ENCODE peak calls at places on chromosomes 2 and 18, in five cellular contexts. O is NT2/D1, R is lung, D is left ventricle myocardium inferior, V is testis. U is an unnamed sample.

GRCh38 chr2:74179063-74179865 is 585 bp upstream of the MOB1A start:
- DNase-seq in R (no peak), D (no peak), O (no peak), V (no peak), U (peak; percentile 16)

GRCh38 chr2:201538025-201538424 is 86.5 kb downstream of the STRADB start:
- DNase-seq in R (no peak), O (no peak), V (no peak), D (no peak), U (no peak)

GRCh38 chr2:29920130-29920577 is 1.2 kb downstream of the ALK start:
- DNase-seq in D (peak; percentile 48), R (peak; percentile 42), O (no peak), V (peak; percentile 74), U (peak; percentile 59)

GRCh38 chr2:77087987-77088414 is 434.2 kb downstream of the LRRTM4 start:
- DNase-seq in D (no peak), V (no peak), R (no peak), O (no peak), U (no peak)

GRCh38 chr2:203804070-203804469 is 63.5 kb upstream of the CTLA4 start:
- DNase-seq in V (no peak), R (no peak), D (no peak), O (no peak), U (no peak)

GRCh38 chr18:48475635-48476549 is 62.9 kb upstream of the CTIF start:
- DNase-seq in D (no peak), R (peak; percentile 50), V (peak; percentile 67), O (peak; percentile 47), U (peak; percentile 46)

GRCh38 chr2:23803965-23804542 is 122.9 kb downstream of the ATAD2B start:
- DNase-seq in D (peak; percentile 31), O (peak; percentile 8), V (no peak), R (peak; percentile 62), U (peak; percentile 62)

GRCh38 chr2:111617299-111617803 is 266.6 kb downstream of the ANAPC1 start:
- DNase-seq in O (no peak), R (no peak), V (no peak), D (no peak), U (no peak)

GRCh38 chr2:241268306-241268705 is 47.2 kb downstream of the HDLBP start:
- DNase-seq in O (no peak), D (no peak), R (no peak), V (no peak), U (no peak)
- H3K36me3 ChIP-seq in O (peaks cover 71% of the 10 kb centered on the region), D (peaks cover 54% of the 10 kb centered on the region), R (peaks cover 10% of the 10 kb centered on the region), V (no peaks in the 10 kb centered on the region), U (peaks cover 34% of the 10 kb centered on the region)

DNA sequence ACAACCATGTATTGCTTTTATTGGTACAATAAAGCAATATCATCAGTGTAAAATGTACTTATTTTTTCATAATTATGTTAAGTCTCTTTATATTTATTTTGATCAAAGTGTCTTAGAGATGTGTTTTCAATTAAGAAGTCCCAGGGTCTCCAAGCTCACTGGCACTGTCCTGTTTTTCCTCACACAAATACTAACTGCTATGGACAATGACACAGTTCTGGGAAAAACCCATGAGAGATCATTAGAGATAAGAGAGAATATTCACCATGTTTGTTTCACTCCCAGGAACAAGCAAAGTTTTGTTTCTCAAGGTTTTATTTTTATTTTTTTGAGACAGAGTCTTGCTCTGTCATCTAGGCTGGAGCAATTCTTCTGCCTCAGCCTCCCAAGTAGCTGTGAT is 38.7 kb downstream of the E2F6 start:
- DNase-seq in O (no peak), R (no peak), D (no peak), V (no peak), U (no peak)
- H3K36me3 ChIP-seq in O (no peaks in the 10 kb centered on the region), R (no peaks in the 10 kb centered on the region), D (no peaks in the 10 kb centered on the region), V (no peaks in the 10 kb centered on the region), U (no peaks in the 10 kb centered on the region)

GRCh38 chr2:150487537-150488429 is at the start of gene RND3:
- DNase-seq in D (peak; percentile 95), O (peak; percentile 96), R (peak; percentile 96), V (peak; percentile 98), U (peak; percentile 95)
- H3K36me3 ChIP-seq in D (no peaks in the 10 kb centered on the region), O (peaks cover 36% of the 10 kb centered on the region), R (no peaks in the 10 kb centered on the region), V (no peaks in the 10 kb centered on the region), U (no peaks in the 10 kb centered on the region)

DNA sequence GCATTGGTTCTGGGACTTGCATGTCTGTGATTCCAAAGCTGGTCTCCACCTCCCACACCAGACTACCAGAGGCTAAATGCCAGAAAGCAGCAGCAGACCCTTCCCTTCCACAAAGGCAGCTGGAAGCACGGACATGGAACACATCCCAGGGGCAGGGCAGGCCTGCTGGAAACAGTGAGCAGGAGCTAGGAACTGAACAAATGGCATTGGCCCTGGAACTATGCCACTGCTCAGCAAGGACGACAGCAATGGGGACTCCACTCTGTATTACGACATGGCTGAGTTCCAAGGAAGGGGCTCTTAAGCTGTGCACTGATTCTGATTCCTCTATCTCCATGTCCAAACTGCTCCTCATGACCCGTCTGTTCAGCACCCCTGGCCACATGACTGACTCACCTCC is 77.8 kb upstream of the TFCP2L1 start:
- DNase-seq in V (no peak), O (no peak), R (no peak), D (no peak), U (no peak)
- H3K36me3 ChIP-seq in V (no peaks in the 10 kb centered on the region), O (peaks cover 69% of the 10 kb centered on the region), R (peaks cover 7% of the 10 kb centered on the region), D (peaks cover 64% of the 10 kb centered on the region), U (peaks cover 14% of the 10 kb centered on the region)

GRCh38 chr2:38583524-38583923 is 19.2 kb downstream of the HNRNPLL start:
- DNase-seq in O (no peak), D (no peak), R (no peak), V (no peak), U (no peak)

GRCh38 chr2:38583994-38584393 is 18.7 kb downstream of the HNRNPLL start:
- DNase-seq in O (no peak), R (no peak), D (no peak), V (no peak), U (no peak)

GRCh38 chr2:38580237-38580636 is 22.5 kb downstream of the HNRNPLL start:
- DNase-seq in O (no peak), D (no peak), V (no peak), R (no peak), U (no peak)

GRCh38 chr2:38578832-38579231 is 23.9 kb downstream of the HNRNPLL start:
- DNase-seq in D (no peak), O (no peak), V (no peak), R (no peak), U (no peak)

DNA sequence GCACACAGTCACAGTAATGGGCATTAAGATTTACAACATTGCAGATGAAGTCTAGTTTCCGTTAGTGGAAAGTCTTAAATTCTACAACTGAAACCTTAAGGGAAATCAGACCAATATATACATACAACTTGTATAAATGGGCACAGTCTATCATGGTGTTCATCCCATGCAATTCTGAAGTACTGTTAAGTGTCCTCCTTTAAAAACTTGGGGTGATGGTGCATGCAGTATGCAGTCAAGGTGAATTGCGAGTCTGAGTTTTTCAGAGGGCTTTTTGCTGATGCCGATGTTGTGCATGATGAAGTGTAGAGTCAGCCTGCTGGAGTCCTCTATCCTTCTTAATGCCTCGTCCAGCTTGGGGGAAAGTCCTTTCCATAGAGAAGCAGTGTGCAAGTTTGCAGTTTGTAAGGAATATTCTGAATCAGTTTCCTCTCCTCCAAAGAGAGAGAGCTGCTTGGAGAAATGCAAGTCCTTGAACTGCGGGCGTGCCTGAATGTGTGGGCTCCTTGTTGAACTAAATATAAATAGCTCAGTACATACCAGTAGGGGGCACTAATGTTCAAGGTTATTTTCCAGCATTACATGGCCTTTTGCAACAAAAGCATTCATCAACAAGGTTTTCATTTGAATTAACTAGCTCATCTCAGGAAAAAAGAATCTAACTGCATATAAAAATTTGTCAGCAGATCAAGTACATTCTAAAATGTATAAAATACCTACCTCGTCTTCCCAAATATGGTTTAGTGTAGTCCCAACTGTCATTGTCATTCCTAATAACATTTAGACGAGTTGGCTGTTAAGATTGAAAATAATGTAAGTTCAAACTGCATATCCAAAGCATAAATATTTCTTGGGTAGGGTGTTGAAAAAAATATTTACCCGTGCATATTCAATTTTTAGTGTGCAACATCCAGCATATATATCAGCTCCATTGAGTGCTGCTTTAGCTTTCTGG is 21.3 kb downstream of the HNRNPLL start:
- DNase-seq in R (no peak), V (peak; percentile 85), O (peak; percentile 84), D (no peak), U (peak; percentile 55)
- H3K36me3 ChIP-seq in R (peaks cover 8% of the 10 kb centered on the region), V (no peaks in the 10 kb centered on the region), O (peaks cover 52% of the 10 kb centered on the region), D (peaks cover 34% of the 10 kb centered on the region), U (peaks cover 7% of the 10 kb centered on the region)

DNA sequence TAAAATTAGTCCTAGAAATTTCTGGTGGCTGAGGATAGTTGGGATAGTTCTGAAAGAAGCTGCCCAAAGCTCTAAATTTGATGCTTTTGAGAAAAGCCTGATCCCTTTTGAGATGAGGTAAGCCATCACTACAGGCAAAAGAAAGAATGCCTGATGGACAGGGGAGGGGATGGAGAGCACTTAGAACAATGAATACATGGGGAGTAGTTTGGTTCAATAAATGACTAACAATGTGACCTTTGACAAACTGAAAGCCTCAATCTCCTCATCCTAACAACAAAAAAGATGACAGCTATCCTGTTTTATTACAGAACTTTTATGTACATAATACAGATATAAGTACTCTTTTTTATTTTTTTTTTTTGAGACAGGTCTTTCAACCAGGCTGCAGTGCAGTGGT is 42.7 kb downstream of the GFPT1 start:
- DNase-seq in R (no peak), O (no peak), D (no peak), V (no peak), U (no peak)
- H3K36me3 ChIP-seq in R (peaks cover 44% of the 10 kb centered on the region), O (peaks cover 74% of the 10 kb centered on the region), D (peaks cover 91% of the 10 kb centered on the region), V (no peaks in the 10 kb centered on the region), U (peaks cover 83% of the 10 kb centered on the region)

GRCh38 chr2:196792865-196793264 is 6.6 kb downstream of the GTF3C3 start:
- DNase-seq in R (no peak), V (no peak), O (no peak), D (no peak), U (no peak)
- H3K36me3 ChIP-seq in R (peaks cover 26% of the 10 kb centered on the region), V (no peaks in the 10 kb centered on the region), O (peaks cover 93% of the 10 kb centered on the region), D (peaks cover 100% of the 10 kb centered on the region), U (peaks cover 29% of the 10 kb centered on the region)

GRCh38 chr2:65212619-65213018 is 15.0 kb upstream of the ACTR2 start:
- DNase-seq in R (no peak), V (no peak), O (no peak), D (no peak), U (no peak)

GRCh38 chr2:65215946-65216345 is 11.7 kb upstream of the ACTR2 start:
- DNase-seq in D (no peak), R (no peak), V (no peak), O (no peak), U (no peak)

GRCh38 chr2:65214843-65215242 is 12.8 kb upstream of the ACTR2 start:
- DNase-seq in R (no peak), D (no peak), O (no peak), V (no peak), U (no peak)

GRCh38 chr2:65213035-65213434 is 14.6 kb upstream of the ACTR2 start:
- DNase-seq in D (no peak), V (no peak), O (no peak), R (no peak), U (no peak)

DNA sequence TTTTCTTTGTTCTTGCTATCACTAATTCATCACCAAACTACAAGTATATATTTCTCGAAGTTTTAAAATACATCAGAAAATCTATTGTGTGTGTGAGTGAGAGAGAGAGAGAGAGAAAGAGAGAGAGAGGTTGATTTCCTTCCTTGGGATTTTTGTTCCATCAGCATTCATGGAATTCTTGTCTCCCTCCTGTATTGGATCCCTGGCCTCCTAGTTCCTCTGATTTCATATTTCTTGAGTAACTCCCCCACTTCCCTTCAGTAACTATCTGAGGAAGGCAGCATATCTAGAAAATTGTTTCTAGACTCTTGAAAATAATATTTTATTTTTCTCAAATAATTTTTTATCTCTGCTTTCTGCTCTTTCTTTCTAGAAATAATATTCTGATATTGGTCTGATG is 13.3 kb upstream of the ACTR2 start:
- DNase-seq in D (no peak), V (no peak), R (no peak), O (no peak), U (no peak)
- H3K36me3 ChIP-seq in D (no peaks in the 10 kb centered on the region), V (no peaks in the 10 kb centered on the region), R (no peaks in the 10 kb centered on the region), O (no peaks in the 10 kb centered on the region), U (no peaks in the 10 kb centered on the region)

U was measured in thyroid gland.